ENCODE peak calls at places on chromosome 7, in eight cellular contexts. Q is vagina, T is prostate gland, U is gastrocnemius medialis, S is IMR-90, R is uterus, E is GM12891, G is spleen. F is an unnamed sample.

GRCh38 chr7:134901389-134902020 is 84.8 kb upstream of the AGBL3 start:
- DNase-seq in Q (no peak), E (no peak), T (no peak), R (no peak), U (no peak), S (no peak), G (no peak), F (no peak)

GRCh38 chr7:38306914-38307313 is 33.5 kb upstream of the TARP start:
- DNase-seq in T (no peak), S (no peak), Q (no peak), E (no peak), G (no peak), R (no peak), U (no peak), F (no peak)

GRCh38 chr7:73647725-73648592 is 19.7 kb upstream of the VPS37D start:
- DNase-seq in R (no peak), T (no peak), G (peak), E (peak), S (no peak), Q (no peak), U (no peak), F (no peak)

GRCh38 chr7:24229481-24230226 is 54.3 kb upstream of the NPY start:
- DNase-seq in G (no peak), R (no peak), E (no peak), S (no peak), U (no peak), T (no peak), Q (no peak), F (no peak)

GRCh38 chr7:87541648-87542047 is 59.0 kb downstream of the ABCB1 start:
- DNase-seq in T (no peak), G (no peak), E (no peak), S (no peak), Q (no peak), U (no peak), R (no peak), F (no peak)

GRCh38 chr7:150909192-150909591 is 56.9 kb downstream of the AOC1 start:
- DNase-seq in R (no peak), E (no peak), T (no peak), Q (no peak), U (no peak), G (no peak), S (no peak), F (no peak)

GRCh38 chr7:80335473-80336232 is 176.2 kb downstream of the GNAT3 start:
- DNase-seq in R (no peak), T (no peak), U (no peak), Q (no peak), E (no peak), S (peak), G (no peak), F (no peak)

GRCh38 chr7:50283206-50283605 is 21.3 kb upstream of the IKZF1 start:
- DNase-seq in S (no peak), E (no peak), U (no peak), T (no peak), R (no peak), Q (no peak), G (no peak), F (no peak)

GRCh38 chr7:28187012-28187411 is 6.4 kb upstream of the JAZF1 start:
- DNase-seq in U (no peak), R (no peak), E (no peak), T (no peak), S (no peak), Q (no peak), G (no peak), F (no peak)

GRCh38 chr7:4049202-4049601 is 632.9 kb upstream of the FOXK1 start:
- DNase-seq in Q (no peak), R (no peak), T (no peak), U (no peak), S (no peak), E (no peak), G (no peak), F (no peak)

GRCh38 chr7:23713285-23714235 is 3.5 kb downstream of the STK31 start:
- DNase-seq in Q (no peak), E (no peak), S (peak), G (no peak), T (no peak), U (no peak), R (no peak), F (peak)

GRCh38 chr7:14714161-14714728 is 188.3 kb downstream of the DGKB start:
- DNase-seq in E (peak), G (no peak), Q (no peak), R (no peak), U (no peak), S (no peak), T (no peak), F (no peak)

GRCh38 chr7:40799-41750 is 151.3 kb upstream of the FAM20C start:
- DNase-seq in Q (no peak), G (peak), E (no peak), U (no peak), R (no peak), S (no peak), T (peak), F (no peak)

GRCh38 chr7:148436135-148436534 is 154.4 kb upstream of the C7orf33 start:
- DNase-seq in R (no peak), G (no peak), E (no peak), Q (no peak), S (no peak), T (no peak), U (no peak), F (no peak)

GRCh38 chr7:12706900-12707536 is 19.6 kb downstream of the ARL4A start:
- DNase-seq in U (no peak), Q (no peak), S (peak), T (no peak), R (no peak), G (no peak), E (no peak), F (no peak)

GRCh38 chr7:124452176-124452575 is 313.4 kb downstream of the GPR37 start:
- DNase-seq in E (no peak), T (no peak), S (peak), G (no peak), Q (no peak), U (no peak), R (no peak), F (no peak)

GRCh38 chr7:151894131-151895007 is 17.5 kb upstream of the PRKAG2 start:
- DNase-seq in G (peak), E (no peak), U (no peak), Q (no peak), R (no peak), S (no peak), T (no peak), F (no peak)

GRCh38 chr7:42125321-42125720 is 111.7 kb downstream of the GLI3 start:
- DNase-seq in T (no peak), R (no peak), E (no peak), S (no peak), U (no peak), Q (peak), G (no peak), F (no peak)

GRCh38 chr7:82740246-82740848 is 296.8 kb upstream of the CACNA2D1 start:
- DNase-seq in G (no peak), R (no peak), Q (no peak), U (no peak), S (peak), E (no peak), T (no peak), F (peak)

GRCh38 chr7:82029236-82029635 is 259.4 kb upstream of the HGF start:
- DNase-seq in E (no peak), Q (no peak), R (no peak), S (no peak), G (no peak), T (no peak), U (no peak), F (no peak)

GRCh38 chr7:50505553-50505952 is 55.4 kb upstream of the FIGNL1 start:
- DNase-seq in E (no peak), Q (no peak), R (no peak), G (peak), S (no peak), T (no peak), U (no peak), F (no peak)

GRCh38 chr7:2087744-2088143 is 145.0 kb downstream of the MAD1L1 start:
- DNase-seq in T (no peak), U (no peak), G (no peak), Q (no peak), R (no peak), S (no peak), E (no peak), F (no peak)

GRCh38 chr7:17070117-17070750 is 188.5 kb upstream of the AGR3 start:
- DNase-seq in Q (no peak), E (no peak), G (no peak), T (no peak), U (no peak), S (no peak), R (no peak), F (no peak)

GRCh38 chr7:18590744-18591340 is 95.3 kb downstream of the HDAC9 start:
- DNase-seq in G (no peak), E (no peak), R (no peak), S (peak), U (no peak), Q (no peak), T (no peak), F (no peak)

GRCh38 chr7:121831320-121831719 is 41.6 kb upstream of the PTPRZ1 start:
- DNase-seq in U (no peak), T (no peak), S (no peak), Q (no peak), E (no peak), G (no peak), R (no peak), F (no peak)

GRCh38 chr7:111137296-111138195 is 46.6 kb downstream of the LRRN3 start:
- DNase-seq in R (no peak), Q (no peak), U (no peak), S (peak), G (peak), T (no peak), E (no peak), F (no peak)

GRCh38 chr7:28984219-28984618 is 26.1 kb upstream of the TRIL start:
- DNase-seq in S (no peak), R (no peak), U (no peak), T (no peak), Q (no peak), G (no peak), E (no peak), F (no peak)

GRCh38 chr7:24456526-24457214 is 116.6 kb upstream of the PALS2 start:
- DNase-seq in Q (no peak), U (no peak), T (no peak), G (no peak), E (no peak), R (no peak), S (no peak), F (no peak)

GRCh38 chr7:71326596-71326995 is 194.7 kb downstream of the GALNT17 start:
- DNase-seq in S (no peak), R (no peak), U (no peak), Q (no peak), T (no peak), G (no peak), E (no peak), F (no peak)

GRCh38 chr7:1712907-1713501 is 42.9 kb downstream of the ELFN1 start:
- DNase-seq in E (no peak), T (no peak), R (no peak), S (no peak), U (no peak), Q (no peak), G (peak), F (no peak)

GRCh38 chr7:10237306-10237705 is 736.4 kb upstream of the PHF14 start:
- DNase-seq in E (no peak), R (no peak), G (no peak), T (no peak), U (no peak), Q (no peak), S (no peak), F (peak)

GRCh38 chr7:48244902-48245301 is 73.6 kb downstream of the ABCA13 start:
- DNase-seq in E (no peak), T (no peak), R (no peak), U (peak), S (peak), Q (no peak), G (no peak), F (no peak)

GRCh38 chr7:148483941-148484340 is 106.6 kb upstream of the C7orf33 start:
- DNase-seq in U (no peak), R (no peak), E (no peak), G (no peak), S (no peak), Q (no peak), T (no peak), F (no peak)

GRCh38 chr7:153920897-153921296 is 131.3 kb upstream of the DPP6 start:
- DNase-seq in T (no peak), U (no peak), G (no peak), S (no peak), Q (no peak), R (no peak), E (no peak), F (no peak)

GRCh38 chr7:5630670-5631069 is 150.8 kb downstream of the RNF216 start:
- DNase-seq in U (no peak), Q (no peak), G (peak), T (no peak), E (no peak), S (no peak), R (no peak), F (no peak)

GRCh38 chr7:135802697-135803096 is 54.1 kb upstream of the FAM180A start:
- DNase-seq in R (no peak), G (no peak), S (peak), T (no peak), U (no peak), Q (no peak), E (no peak), F (no peak)

GRCh38 chr7:139032473-139032872 is 3.4 kb downstream of the ZC3HAV1L start:
- DNase-seq in U (no peak), Q (no peak), T (no peak), E (no peak), G (no peak), S (no peak), R (no peak), F (no peak)

GRCh38 chr7:135186841-135187253 is 16.3 kb upstream of the CYREN start:
- DNase-seq in U (no peak), Q (peak), E (peak), R (no peak), G (peak), T (no peak), S (no peak), F (no peak)

GRCh38 chr7:130141161-130141857 is 63.9 kb downstream of the TMEM209 start:
- DNase-seq in R (peak), E (peak), Q (no peak), G (peak), S (peak), T (peak), U (no peak), F (no peak)
- TF ChIP-seq POLR2A in R (peak), E (peak), Q (no peak), G (no peak), S (no peak), T (peak), U (no peak), F (no peak)

DNA sequence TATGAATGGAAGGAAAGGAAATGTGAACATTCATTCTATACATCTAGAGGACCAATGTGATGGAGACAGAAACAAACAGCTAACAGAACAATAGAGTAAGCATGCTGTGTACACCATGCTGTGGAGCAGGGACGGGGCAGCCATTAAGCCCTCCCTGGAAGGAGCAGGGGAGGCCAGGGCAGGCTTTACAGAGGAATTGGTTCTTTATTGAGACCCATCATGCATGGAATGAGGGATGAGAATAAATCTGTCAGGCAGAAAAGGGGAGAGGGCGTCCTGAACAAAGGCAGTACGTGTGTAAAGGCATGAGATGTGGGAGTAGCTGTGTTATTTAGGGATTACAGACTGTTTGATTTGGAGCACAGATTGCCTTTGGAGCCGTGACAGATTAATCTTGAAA is 35.2 kb downstream of the STK17A start:
- DNase-seq in E (no peak), R (no peak), Q (no peak), G (no peak), T (no peak), S (no peak), U (no peak), F (no peak)
- TF ChIP-seq POLR2A in E (peak), R (no peak), Q (no peak), G (no peak), T (no peak), S (no peak), U (no peak), F (no peak)

DNA sequence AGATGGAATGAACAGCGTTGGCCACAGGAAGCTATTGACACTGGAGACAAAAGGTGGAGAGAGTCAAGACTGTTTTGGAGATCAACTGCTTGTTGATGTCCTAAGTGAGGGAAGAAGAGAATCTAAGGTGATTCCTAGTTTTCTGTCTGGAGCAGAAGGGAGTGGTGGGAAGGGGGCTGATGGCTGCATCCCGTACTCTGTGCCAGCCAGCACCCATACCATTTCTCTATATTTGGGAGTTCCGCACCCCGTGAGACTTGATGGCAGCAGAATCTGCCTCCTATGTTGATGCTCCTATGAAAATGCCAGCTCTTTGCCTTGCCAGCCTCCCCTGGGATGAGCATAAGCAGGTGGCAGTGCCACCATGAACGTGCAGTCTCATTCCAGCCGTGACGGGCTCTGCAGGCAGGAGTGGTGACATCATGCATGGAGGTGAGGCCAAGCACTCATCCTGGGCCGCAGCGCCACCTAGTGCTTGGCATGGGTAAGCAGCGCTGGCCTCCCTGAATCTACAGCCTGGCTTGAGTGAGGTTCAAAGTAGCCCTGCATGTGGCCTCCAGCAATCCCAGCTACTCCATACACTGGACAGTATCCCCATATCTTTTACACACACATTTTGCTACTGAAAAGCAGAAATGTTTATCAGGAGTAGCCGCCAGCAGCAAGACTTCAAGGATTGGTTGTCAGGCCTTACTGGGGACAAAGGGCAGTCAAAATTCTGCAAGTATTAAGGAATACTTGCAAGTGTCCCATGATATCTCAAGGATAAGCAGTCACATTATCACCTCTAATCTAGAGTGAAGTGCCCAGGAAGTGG is 43.0 kb downstream of the PODXL start:
- DNase-seq in S (peak), T (peak), Q (peak), E (peak), U (peak), G (peak), R (peak), F (peak)
- TF ChIP-seq POLR2A in S (no peak), T (no peak), Q (no peak), E (no peak), U (no peak), G (no peak), R (peak), F (no peak)

GRCh38 chr7:127588019-127588696 is at the start of gene ARF5:
- DNase-seq in Q (no peak), U (peak), E (peak), S (peak), T (peak), R (peak), G (peak), F (peak)
- TF ChIP-seq POLR2A in Q (peak), U (peak), E (no peak), S (peak), T (peak), R (peak), G (peak), F (peak)

GRCh38 chr7:76108540-76109233 is 60.8 kb downstream of the MDH2 start:
- DNase-seq in Q (no peak), R (no peak), U (no peak), G (no peak), T (peak), S (peak), E (no peak), F (no peak)
- TF ChIP-seq POLR2A in Q (no peak), R (no peak), U (no peak), G (no peak), T (no peak), S (no peak), E (no peak), F (no peak)

DNA sequence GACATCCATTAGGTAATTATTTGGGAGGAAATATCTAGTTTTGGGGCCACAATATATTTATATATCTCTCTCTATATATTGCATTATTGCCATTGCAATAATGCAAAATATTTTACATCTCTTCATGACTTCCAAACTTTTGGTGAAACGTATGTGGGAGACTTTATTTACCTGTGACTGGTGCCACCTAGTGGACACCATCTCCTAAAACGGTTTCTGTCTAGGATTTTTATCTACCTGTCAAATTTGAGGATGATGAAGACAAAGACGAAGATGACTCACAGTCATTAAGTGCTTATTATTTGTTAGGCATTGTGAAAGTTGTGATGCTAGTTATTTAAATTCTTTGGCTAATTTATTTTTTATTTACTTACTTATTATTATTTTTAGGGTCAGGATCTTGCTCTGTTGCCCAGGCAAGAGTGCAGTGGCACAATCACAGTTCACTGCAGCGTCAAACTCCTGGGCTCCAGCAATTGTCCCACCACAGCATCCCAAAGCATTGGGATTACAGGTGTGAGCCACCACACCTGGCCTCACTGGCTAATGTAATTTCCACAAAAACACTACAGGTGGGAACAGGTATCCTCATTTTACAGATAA is 18.7 kb upstream of the CBLL1 start:
- DNase-seq in S (peak), E (peak), U (no peak), T (peak), Q (no peak), G (no peak), R (peak), F (no peak)
- TF ChIP-seq POLR2A in S (no peak), E (no peak), U (no peak), T (no peak), Q (no peak), G (no peak), R (no peak), F (no peak)

GRCh38 chr7:106063039-106063438 is 49.1 kb downstream of the SYPL1 start:
- DNase-seq in U (no peak), Q (no peak), S (no peak), G (no peak), R (no peak), E (no peak), T (no peak), F (no peak)

GRCh38 chr7:106065560-106066500 is 46.3 kb downstream of the SYPL1 start:
- DNase-seq in S (no peak), Q (no peak), G (no peak), E (no peak), T (no peak), U (no peak), R (peak), F (no peak)

GRCh38 chr7:106063692-106064091 is 48.4 kb downstream of the SYPL1 start:
- DNase-seq in E (no peak), S (no peak), U (no peak), Q (no peak), G (no peak), R (no peak), T (no peak), F (no peak)

GRCh38 chr7:106064329-106064728 is 47.8 kb downstream of the SYPL1 start:
- DNase-seq in U (no peak), S (no peak), T (no peak), G (peak), Q (no peak), E (no peak), R (peak), F (no peak)

GRCh38 chr7:106064836-106065559 is 47.1 kb downstream of the SYPL1 start:
- DNase-seq in U (peak), S (peak), R (peak), E (no peak), G (peak), T (peak), Q (peak), F (peak)
- TF ChIP-seq POLR2A in U (no peak), S (no peak), R (no peak), E (no peak), G (no peak), T (no peak), Q (no peak), F (peak)

F was measured in H54.